ENCODE peak calls at places on chromosome 2, in five cellular contexts. Z, Y, J, V and O are unnamed samples. For H3K4me1, the result is how much of the 10 kb centered on the place peaks cover.

GRCh38 chr2:112149194-112149593 is 11.0 kb downstream of the FBLN7 start:
- DNase-seq in Z (peak), Y (peak), J (no peak), V (peak), O (no peak)

GRCh38 chr2:79453918-79454317 is 58.9 kb upstream of the CTNNA2 start:
- DNase-seq in Z (no peak), Y (no peak), J (no peak), V (no peak), O (no peak)

GRCh38 chr2:88180594-88181240 is 10.6 kb downstream of the THNSL2 start:
- DNase-seq in Z (no peak), Y (no peak), J (no peak), V (no peak), O (no peak)

GRCh38 chr2:178277741-178278197 is 83.5 kb downstream of the OSBPL6 start:
- DNase-seq in Z (no peak), Y (no peak), J (no peak), V (no peak), O (no peak)

GRCh38 chr2:1972428-1972827 is 228.1 kb upstream of the PXDN start:
- DNase-seq in Z (no peak), Y (no peak), J (no peak), V (no peak), O (peak)

GRCh38 chr2:227267406-227268115 is 57.5 kb upstream of the MFF start:
- DNase-seq in Z (no peak), Y (no peak), J (no peak), V (no peak), O (no peak)

GRCh38 chr2:31962757-31963361 is 47.9 kb downstream of the MEMO1 start:
- DNase-seq in Z (no peak), Y (no peak), J (no peak), V (no peak), O (no peak)

GRCh38 chr2:112547333-112547732 is 5.1 kb downstream of the POLR1B start:
- DNase-seq in Z (no peak), Y (no peak), J (no peak), V (no peak), O (no peak)

GRCh38 chr2:157933549-157933948 is 57.4 kb upstream of the ACVR1 start:
- DNase-seq in Z (no peak), Y (no peak), J (no peak), V (no peak), O (no peak)

GRCh38 chr2:149601141-149601796 is 13.7 kb upstream of the MMADHC start:
- DNase-seq in Z (no peak), Y (no peak), J (no peak), V (no peak), O (no peak)

GRCh38 chr2:101329026-101329425 is 20.5 kb upstream of the RNF149 start:
- DNase-seq in Z (no peak), Y (no peak), J (no peak), V (no peak), O (no peak)

GRCh38 chr2:58569460-58570185 is 328.5 kb upstream of the FANCL start:
- DNase-seq in Z (no peak), Y (no peak), J (no peak), V (no peak), O (no peak)

GRCh38 chr2:127575941-127576432 is 40.5 kb downstream of the MYO7B start:
- DNase-seq in Z (no peak), Y (no peak), J (peak), V (peak), O (peak)

GRCh38 chr2:37832590-37833197 is 92.4 kb upstream of the RMDN2 start:
- DNase-seq in Z (peak), Y (peak), J (peak), V (peak), O (peak)

GRCh38 chr2:135063210-135063609 is 11.1 kb downstream of the RAB3GAP1 start:
- DNase-seq in Z (no peak), Y (no peak), J (no peak), V (no peak), O (no peak)

GRCh38 chr2:108492364-108492763 is 41.9 kb upstream of the LIMS1 start:
- DNase-seq in Z (no peak), Y (no peak), J (no peak), V (no peak), O (no peak)

GRCh38 chr2:79638410-79638809 is 125.6 kb downstream of the CTNNA2 start:
- DNase-seq in Z (no peak), Y (no peak), J (no peak), V (no peak), O (no peak)

DNA sequence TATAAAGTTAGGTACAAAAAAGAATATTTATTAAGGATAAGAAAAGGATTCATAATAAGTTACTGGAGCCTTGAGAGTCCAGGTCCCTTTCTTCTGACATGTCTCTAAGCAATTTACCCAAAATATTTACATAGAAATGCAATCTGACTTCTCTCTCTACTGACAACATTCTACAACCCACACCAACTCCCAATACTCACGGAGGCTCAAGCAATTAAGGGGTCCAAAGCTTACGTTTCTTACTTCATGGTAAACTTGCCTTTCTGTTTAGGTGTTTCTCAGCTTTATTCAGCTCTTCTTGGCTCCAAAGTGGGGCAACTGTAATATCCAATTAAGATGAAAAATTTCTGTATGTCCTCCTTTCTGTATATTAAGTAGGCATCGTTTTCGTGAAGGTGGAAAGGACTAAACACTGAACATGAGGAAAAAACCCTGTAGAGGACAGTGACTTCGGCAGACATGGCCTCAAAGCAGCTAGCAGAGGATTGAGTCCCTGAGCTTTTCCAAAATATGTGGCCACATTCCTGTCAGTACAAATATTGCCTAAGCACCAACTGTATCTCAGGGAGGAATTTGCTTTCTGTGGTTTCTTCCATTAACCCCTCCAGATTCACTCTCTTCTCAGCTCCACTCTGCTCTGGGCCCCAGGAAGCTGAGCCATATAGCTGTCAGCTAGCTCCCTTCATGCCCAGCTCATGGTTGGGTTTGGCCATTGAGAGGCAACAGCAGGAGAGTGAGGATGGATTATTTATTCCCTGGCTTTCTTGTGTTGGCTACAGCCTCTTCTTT is 67.9 kb upstream of the GLS start:
- DNase-seq in Z (no peak), Y (no peak), J (no peak), V (no peak), O (no peak)
- H3K4me1 ChIP-seq in Z (under half), Y (under half), J (under half), V (under half), O (under half)

GRCh38 chr2:43430489-43430888 is 165.3 kb downstream of the THADA start:
- DNase-seq in Z (no peak), Y (no peak), J (no peak), V (no peak), O (no peak)
- TF ChIP-seq CTCF in Z (no peak), Y (no peak), J (no peak), V (no peak), O (no peak)

GRCh38 chr2:144504191-144504590 is 15.7 kb downstream of the ZEB2 start:
- DNase-seq in Z (no peak), Y (no peak), J (no peak), V (no peak), O (no peak)
- H3K27ac ChIP-seq in Z (peak), Y (no peak), J (peak), V (no peak), O (peak)

GRCh38 chr2:204261776-204262175 is 283.5 kb upstream of the PARD3B start:
- DNase-seq in Z (no peak), Y (no peak), J (no peak), V (no peak), O (no peak)

GRCh38 chr2:204264068-204264693 is 281.1 kb upstream of the PARD3B start:
- DNase-seq in Z (no peak), Y (no peak), J (no peak), V (no peak), O (no peak)

GRCh38 chr2:204258900-204259299 is 286.4 kb upstream of the PARD3B start:
- DNase-seq in Z (no peak), Y (no peak), J (no peak), V (no peak), O (no peak)

GRCh38 chr2:204260906-204261305 is 284.4 kb upstream of the PARD3B start:
- DNase-seq in Z (no peak), Y (no peak), J (no peak), V (no peak), O (no peak)

DNA sequence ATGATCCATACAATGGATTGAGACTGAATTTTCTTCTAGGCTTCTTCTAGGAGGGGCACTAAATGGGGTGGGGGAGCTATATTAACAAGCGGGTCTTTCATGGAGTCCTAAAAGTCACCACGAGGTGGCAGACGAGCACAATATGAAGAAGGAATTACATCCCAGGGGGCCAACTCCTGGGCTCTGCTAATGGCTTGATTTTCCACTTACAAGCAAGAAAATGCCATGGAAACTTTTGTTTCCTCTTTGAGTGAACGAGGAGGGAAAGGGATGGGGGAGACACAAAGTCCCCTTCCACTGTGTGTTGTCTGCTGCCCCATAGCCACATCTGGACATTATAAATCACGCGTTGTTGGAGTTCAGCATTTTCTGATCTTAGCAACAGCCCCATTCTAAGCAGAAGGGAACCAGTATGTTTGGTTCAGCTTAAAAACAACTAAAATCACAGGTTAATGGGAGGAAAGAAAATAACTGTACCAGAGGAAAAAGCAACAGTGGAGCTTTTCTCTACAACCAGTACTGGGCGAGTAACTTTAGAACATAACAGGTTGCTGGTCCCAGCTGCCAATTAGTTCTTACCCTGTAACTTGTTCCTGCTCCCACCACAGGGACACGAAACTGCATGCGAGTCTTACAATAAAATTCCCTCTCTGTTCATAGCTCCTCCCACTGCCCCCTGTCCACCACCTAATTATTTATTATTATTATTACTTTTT is 285.0 kb upstream of the PARD3B start:
- DNase-seq in Z (peak), Y (peak), J (no peak), V (peak), O (no peak)
- H3K4me1 ChIP-seq in Z (under half), Y (under half), J (under half), V (under half), O (under half)

GRCh38 chr2:47015206-47015605 is 99.6 kb upstream of the MCFD2 start:
- DNase-seq in Z (no peak), Y (no peak), J (no peak), V (no peak), O (no peak)
- TF ChIP-seq CTCF in Z (no peak), Y (no peak), J (no peak), V (no peak), O (no peak)

DNA sequence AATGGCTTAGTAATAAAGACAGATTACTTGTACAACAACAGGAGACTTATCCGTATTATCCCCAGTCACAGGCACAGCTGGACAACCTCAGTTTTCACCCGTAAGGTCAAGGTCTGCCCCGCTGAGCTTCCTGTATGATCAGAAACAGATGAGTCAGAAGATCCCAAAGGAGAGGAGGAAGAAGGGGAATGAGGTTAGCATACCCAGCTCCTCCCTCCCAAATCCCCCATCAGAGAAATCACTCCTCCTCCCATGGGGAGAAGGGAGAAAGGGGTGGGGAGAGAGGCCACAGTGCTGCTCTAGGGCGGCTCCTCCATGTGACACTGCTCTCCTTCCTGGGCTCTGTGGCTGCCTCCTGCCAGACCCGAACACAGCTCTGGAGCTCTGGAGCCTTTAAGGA is 53.8 kb upstream of the SPTBN1 start:
- DNase-seq in Z (peak), Y (peak), J (no peak), V (peak), O (peak)
- H3K27ac ChIP-seq in Z (peak), Y (peak), J (no peak), V (peak), O (no peak)

GRCh38 chr2:9230051-9230802 is 23.6 kb downstream of the ASAP2 start:
- DNase-seq in Z (no peak), Y (no peak), J (no peak), V (no peak), O (peak)

GRCh38 chr2:9230881-9231280 is 24.3 kb downstream of the ASAP2 start:
- DNase-seq in Z (no peak), Y (no peak), J (no peak), V (no peak), O (peak)

GRCh38 chr2:9229470-9229820 is 22.8 kb downstream of the ASAP2 start:
- DNase-seq in Z (peak), Y (no peak), J (no peak), V (no peak), O (peak)

GRCh38 chr2:9228088-9228751 is 21.6 kb downstream of the ASAP2 start:
- DNase-seq in Z (peak), Y (no peak), J (no peak), V (no peak), O (no peak)

GRCh38 chr2:9228781-9229469 is 22.3 kb downstream of the ASAP2 start:
- DNase-seq in Z (peak), Y (no peak), J (no peak), V (no peak), O (peak)
- H3K4me1 ChIP-seq in Z (half or more), Y (under half), J (under half), V (under half), O (half or more)

GRCh38 chr2:48601349-48601748 is 16.3 kb upstream of the GTF2A1L start:
- DNase-seq in Z (no peak), Y (peak), J (no peak), V (no peak), O (no peak)
- TF ChIP-seq CTCF in Z (peak), Y (no peak), J (no peak), V (no peak), O (peak)